ENCODE peak calls at places on chromosomes 3 and 15, in four cellular contexts. Y is K562, N is WTC11, O is HEK293T. L is an unnamed sample.

GRCh38 chr3:134937256-134938023 is 142.4 kb downstream of the EPHB1 start:
- DNase-seq in Y (no peak), N (peak; percentile 59), O (no peak), L (no peak)

GRCh38 chr3:43759297-43759782 is 68.6 kb downstream of the ABHD5 start:
- DNase-seq in O (no peak), Y (peak; percentile 50), N (peak; percentile 15), L (peak; percentile 56)

GRCh38 chr15:45456212-45457106 is 66.1 kb downstream of the SLC30A4 start:
- DNase-seq in N (no peak), O (peak; percentile 14), Y (peak; percentile 81), L (peak; percentile 65)

GRCh38 chr3:46107682-46108081 is 80.4 kb upstream of the XCR1 start:
- DNase-seq in Y (no peak), O (no peak), N (no peak), L (no peak)

GRCh38 chr3:128911911-128912310 is 32.5 kb downstream of the ACAD9 start:
- DNase-seq in N (no peak), O (no peak), Y (no peak), L (no peak)

GRCh38 chr3:55173504-55173903 is 245.6 kb upstream of the LRTM1 start:
- DNase-seq in O (no peak), Y (no peak), N (no peak), L (no peak)

GRCh38 chr3:127479449-127479848 is 111.1 kb downstream of the TPRA1 start:
- DNase-seq in Y (no peak), N (peak; percentile 38), O (no peak), L (no peak)

GRCh38 chr3:149955449-149955848 is 15.2 kb downstream of the PFN2 start:
- DNase-seq in N (no peak), O (no peak), Y (no peak), L (no peak)

GRCh38 chr3:133887951-133888703 is 7.6 kb downstream of the RAB6B start:
- DNase-seq in N (no peak), Y (no peak), O (peak; percentile 1), L (no peak)

GRCh38 chr3:149967067-149967685 is 3.5 kb downstream of the PFN2 start:
- DNase-seq in Y (peak; percentile 44), O (no peak), N (no peak), L (peak; percentile 40)

GRCh38 chr3:37309945-37310665 is 135.7 kb upstream of the LRRFIP2 start:
- DNase-seq in N (no peak), Y (no peak), O (no peak), L (no peak)

GRCh38 chr3:101823525-101823924 is 25.8 kb upstream of the NFKBIZ start:
- DNase-seq in O (no peak), Y (no peak), N (no peak), L (no peak)

GRCh38 chr15:99335508-99335907 is 84.2 kb downstream of the LRRC28 start:
- DNase-seq in N (no peak), O (no peak), Y (no peak), L (no peak)

GRCh38 chr3:11626084-11626463 is 17.6 kb downstream of the VGLL4 start:
- DNase-seq in Y (no peak), O (no peak), N (no peak), L (no peak)

GRCh38 chr3:101954946-101955345 is 105.6 kb downstream of the NFKBIZ start:
- DNase-seq in N (no peak), O (no peak), Y (no peak), L (no peak)

GRCh38 chr15:71568226-71568625 is 242.1 kb upstream of the NR2E3 start:
- DNase-seq in N (no peak), Y (no peak), O (no peak), L (no peak)

GRCh38 chr15:63291507-63291906 is 14.1 kb downstream of the APH1B start:
- DNase-seq in O (no peak), Y (peak; percentile 30), N (no peak), L (no peak)

GRCh38 chr15:68341851-68342336 is 64.3 kb downstream of the FEM1B start:
- DNase-seq in Y (no peak), N (no peak), O (no peak), L (no peak)

GRCh38 chr15:73053398-73053723 is 1.1 kb downstream of the NEO1 start:
- DNase-seq in N (no peak), Y (no peak), O (no peak), L (no peak)

GRCh38 chr15:68612979-68613740 is 34.4 kb downstream of the CORO2B start:
- DNase-seq in O (peak; percentile 30), N (no peak), Y (peak; percentile 12), L (no peak)

GRCh38 chr3:142618917-142619401 is 22.8 kb downstream of the PLS1 start:
- DNase-seq in N (no peak), Y (peak; percentile 61), O (no peak), L (peak; percentile 3)

GRCh38 chr3:139285691-139286090 is 58.1 kb upstream of the MRPS22 start:
- DNase-seq in O (no peak), Y (no peak), N (no peak), L (no peak)

GRCh38 chr15:60009124-60009523 is 5.0 kb downstream of the FOXB1 start:
- DNase-seq in O (no peak), N (no peak), Y (no peak), L (no peak)

GRCh38 chr3:42652251-42652610 is 1.3 kb upstream of the ZBTB47 start:
- DNase-seq in O (no peak), Y (no peak), N (no peak), L (no peak)

GRCh38 chr3:19364150-19364549 is 215.8 kb downstream of the KCNH8 start:
- DNase-seq in O (no peak), N (no peak), Y (no peak), L (peak; percentile 14)
- TF ChIP-seq ELF4 in O (no peak), N (no peak), Y (no peak), L (no peak)

GRCh38 chr3:1179116-1179515 is 86.3 kb downstream of the CNTN6 start:
- DNase-seq in Y (no peak), N (no peak), O (no peak), L (no peak)
- TF ChIP-seq ELF4 in Y (no peak), N (no peak), O (no peak), L (no peak)

GRCh38 chr3:169754711-169755110 is 10.1 kb downstream of the TERC start:
- DNase-seq in N (no peak), Y (no peak), O (no peak), L (no peak)
- TF ChIP-seq ELF4 in N (no peak), Y (no peak), O (no peak), L (no peak)

GRCh38 chr15:43516801-43517353 is 531 bp upstream of the MAP1A start:
- DNase-seq in O (no peak), Y (peak; percentile 20), N (no peak), L (no peak)

GRCh38 chr15:43519207-43519606 is 1.8 kb downstream of the MAP1A start:
- DNase-seq in O (no peak), Y (no peak), N (no peak), L (no peak)

GRCh38 chr15:43517354-43518072 is at the start of gene MAP1A:
- DNase-seq in N (peak; percentile 32), O (peak; percentile 46), Y (peak; percentile 84), L (no peak)

GRCh38 chr15:43520138-43520537 is 2.7 kb downstream of the MAP1A start:
- DNase-seq in N (no peak), Y (no peak), O (no peak), L (no peak)

DNA sequence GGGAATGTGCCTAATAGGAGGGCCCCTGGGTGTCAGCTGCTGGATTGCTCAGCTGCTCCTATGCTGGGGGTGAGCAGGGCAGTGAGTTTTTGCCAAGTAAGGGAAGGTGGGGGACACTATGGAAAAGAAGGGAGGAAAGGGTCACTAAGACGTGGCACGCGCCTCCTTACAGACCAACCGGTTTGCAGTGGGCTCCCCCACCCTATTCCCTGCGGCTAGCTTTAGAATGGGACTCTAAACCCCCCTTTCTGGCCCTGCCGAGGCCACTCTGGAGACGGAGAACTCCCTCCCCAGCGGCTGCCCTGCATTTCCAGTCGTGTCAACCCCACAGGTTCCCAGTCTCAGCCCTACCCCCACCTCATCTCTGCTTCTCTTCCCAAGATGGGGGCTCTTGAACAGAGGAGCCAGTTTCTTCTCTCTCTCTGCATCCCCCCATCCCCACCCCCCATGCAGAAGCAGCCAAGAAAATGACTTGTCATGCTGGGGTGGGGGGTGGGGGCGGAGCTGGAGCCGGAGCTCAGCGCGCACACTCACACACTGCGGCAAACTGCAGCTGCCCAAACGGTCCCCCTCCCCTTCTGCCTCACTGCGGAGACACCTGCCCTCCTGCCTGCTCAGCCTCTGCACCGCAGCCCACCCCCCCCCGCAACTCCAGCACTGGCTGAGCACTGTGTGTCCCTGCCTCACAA is 809 bp downstream of the MAP1A start:
- DNase-seq in O (no peak), Y (peak; percentile 87), N (peak; percentile 31), L (no peak)
- TF ChIP-seq ELF4 in O (no peak), Y (no peak), N (no peak), L (no peak)

DNA sequence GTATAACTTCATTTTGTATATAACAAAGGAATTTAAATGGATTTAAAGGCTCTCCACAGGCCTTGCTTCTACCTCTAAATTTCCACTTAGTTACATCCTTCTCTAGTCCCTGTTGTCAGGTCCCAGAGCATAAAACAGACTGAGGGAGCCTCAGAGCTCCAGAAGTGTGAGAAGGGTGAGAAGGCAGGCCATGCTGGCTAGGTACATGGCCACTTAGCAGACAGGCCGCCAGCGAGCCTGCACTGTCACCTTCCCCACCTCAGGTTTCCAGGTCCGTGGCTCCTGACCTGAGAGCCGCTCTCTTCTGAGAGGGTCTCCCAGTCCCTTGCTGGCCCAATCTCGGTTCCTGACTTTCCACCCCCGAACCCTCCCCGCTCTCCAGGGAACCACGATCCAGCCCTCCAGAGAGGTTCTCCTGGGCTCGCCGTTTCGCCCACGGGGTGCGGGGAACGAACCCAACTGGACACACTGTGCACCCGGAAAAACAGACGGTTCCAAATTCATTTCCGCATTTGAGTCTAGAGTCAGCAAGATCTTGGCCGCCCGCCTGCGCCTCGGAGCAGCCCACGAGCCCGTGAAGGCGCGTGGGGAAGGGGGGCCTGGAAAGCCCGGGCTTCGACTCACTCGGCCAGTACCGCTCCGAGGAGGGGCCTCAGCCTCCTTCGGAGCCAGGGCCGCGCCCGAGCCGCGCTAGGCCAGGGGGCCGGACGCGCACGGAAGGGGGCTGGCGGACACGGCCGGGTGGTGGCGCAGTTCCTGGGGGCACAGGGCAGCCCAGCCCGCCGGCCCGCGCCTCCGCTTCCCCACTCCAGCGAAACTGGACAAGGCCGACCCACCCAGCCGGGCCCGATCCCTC is 16.7 kb upstream of the SOX2 start:
- DNase-seq in Y (no peak), O (no peak), N (peak; percentile 80), L (no peak)
- TF ChIP-seq ELF4 in Y (no peak), O (no peak), N (peak; percentile 28), L (no peak)

DNA sequence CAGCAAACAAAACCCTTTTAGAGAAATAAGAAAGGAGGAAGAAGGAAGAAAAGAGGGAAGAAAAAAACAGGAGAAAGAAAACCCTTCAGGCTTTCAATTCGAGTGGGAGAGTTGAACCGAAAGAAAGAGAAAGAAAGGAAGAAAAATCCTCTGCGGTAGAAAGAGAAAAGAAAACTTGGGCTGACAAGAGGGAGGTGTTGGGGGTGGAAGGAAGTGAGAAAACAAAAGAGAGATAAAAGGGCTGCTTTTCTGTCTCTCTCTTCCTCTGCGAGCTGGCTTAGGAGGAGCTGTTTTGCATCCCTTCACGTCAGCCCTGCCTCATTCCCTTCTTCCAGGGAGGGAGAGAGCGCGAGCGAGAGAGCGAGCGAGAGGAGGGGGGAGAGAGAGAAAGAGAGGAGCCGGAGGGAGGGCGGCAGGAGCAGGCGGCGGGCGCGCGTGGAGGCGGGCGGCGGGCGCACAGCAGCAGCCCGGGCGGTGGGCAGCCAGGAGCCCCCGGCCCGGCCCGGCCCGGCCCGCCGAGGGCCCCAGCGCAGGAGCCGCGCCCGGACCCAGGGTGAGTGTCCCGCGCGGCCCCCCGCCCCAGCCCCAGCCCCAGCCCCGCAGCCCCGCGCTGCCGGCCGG is at the start of gene ZNF710:
- DNase-seq in N (peak; percentile 61), Y (peak; percentile 71), O (peak; percentile 69), L (no peak)
- TF ChIP-seq ELF4 in N (no peak), Y (peak; percentile 3), O (no peak), L (no peak)

GRCh38 chr3:97871788-97872187 is 50.0 kb downstream of the CRYBG3 start:
- DNase-seq in O (no peak), N (no peak), Y (no peak), L (no peak)

GRCh38 chr3:97871206-97871605 is 49.4 kb downstream of the CRYBG3 start:
- DNase-seq in Y (no peak), O (no peak), N (no peak), L (no peak)

GRCh38 chr3:97872209-97873042 is 50.6 kb downstream of the CRYBG3 start:
- DNase-seq in O (no peak), N (no peak), Y (no peak), L (no peak)
- TF ChIP-seq ELF4 in O (no peak), N (no peak), Y (no peak), L (no peak)